ENCODE peak calls at places on chromosomes 2 and 18, in six cellular contexts. B, W, C, F, U and K are unnamed samples.

GRCh38 chr2:71552356-71552755 is 99.0 kb downstream of the DYSF start:
- DNase-seq in B (no peak), W (no peak), C (no peak), F (no peak), U (no peak), K (no peak)

GRCh38 chr18:14577971-14578370 is 34.6 kb upstream of the POTEC start:
- DNase-seq in B (no peak), W (no peak), C (no peak), F (no peak), U (no peak), K (no peak)

GRCh38 chr2:212975333-212975732 is 176.1 kb downstream of the IKZF2 start:
- DNase-seq in B (no peak), W (no peak), C (no peak), F (no peak), U (peak), K (no peak)

GRCh38 chr2:60806988-60807681 is 51.1 kb downstream of the PAPOLG start:
- DNase-seq in B (no peak), W (peak), C (peak), F (peak), U (no peak), K (no peak)

GRCh38 chr2:199509401-199509800 is 51.7 kb upstream of the SATB2 start:
- DNase-seq in B (no peak), W (no peak), C (no peak), F (no peak), U (no peak), K (no peak)

GRCh38 chr2:233977296-233977837 is 60.2 kb downstream of the TRPM8 start:
- DNase-seq in B (no peak), W (no peak), C (no peak), F (no peak), U (no peak), K (no peak)

GRCh38 chr2:23460228-23460627 is 75.2 kb downstream of the KLHL29 start:
- DNase-seq in B (no peak), W (no peak), C (no peak), F (no peak), U (no peak), K (no peak)

GRCh38 chr2:64108842-64109241 is 35.4 kb downstream of the PELI1 start:
- DNase-seq in B (no peak), W (no peak), C (no peak), F (no peak), U (peak), K (no peak)